ENCODE peak calls at places on chromosomes 2 and 18, in ten cellular contexts. J is K562, V is smooth muscle cell of the brain vasculature, N is iPS-NIHi11, P is NCI-H2171 treated with DMSO at 0.1 percent for 48 hours, G is kidney tubule cell, I is PC-3, Q is Peyer's patch, F is pancreas, E is NCI-H1436 treated with DMSO at 0.1 percent for 48 hours. T is an unnamed sample.

GRCh38 chr2:168136392-168136977 is 110.9 kb downstream of the STK39 start:
- DNase-seq in J (peak; percentile 38), V (no peak), N (peak; percentile 23), P (peak; percentile 53), G (peak; percentile 61), I (peak; percentile 80), Q (no peak), F (no peak), E (no peak), T (no peak)

GRCh38 chr2:47785986-47786385 is 3.0 kb downstream of the MSH6 start:
- DNase-seq in J (no peak), V (no peak), N (no peak), P (no peak), G (no peak), I (no peak), Q (no peak), F (no peak), E (no peak), T (no peak)

GRCh38 chr18:44742741-44743311 is 62.1 kb downstream of the SETBP1 start:
- DNase-seq in J (no peak), V (peak; percentile 67), N (no peak), P (peak; percentile 99), G (peak; percentile 81), I (no peak), Q (no peak), F (peak; percentile 52), E (no peak), T (no peak)

GRCh38 chr2:95374029-95374428 is 28.5 kb upstream of the FAHD2A start:
- DNase-seq in J (no peak), V (no peak), N (no peak), P (no peak), G (no peak), I (no peak), Q (peak; percentile 31), F (no peak), E (no peak), T (no peak)

GRCh38 chr2:236889081-236889780 is 196.5 kb upstream of the COPS8 start:
- DNase-seq in J (no peak), V (no peak), N (no peak), P (no peak), G (no peak), I (no peak), Q (no peak), F (no peak), E (no peak), T (no peak)

GRCh38 chr2:196324212-196324611 is 152.8 kb upstream of the STK17B start:
- DNase-seq in J (peak; percentile 9), V (no peak), N (no peak), P (no peak), G (no peak), I (no peak), Q (no peak), F (no peak), E (no peak), T (no peak)

GRCh38 chr2:241849616-241850543 is 8.8 kb downstream of the PDCD1 start:
- DNase-seq in J (no peak), V (no peak), N (peak; percentile 44), P (no peak), G (no peak), I (no peak), Q (peak; percentile 24), F (no peak), E (no peak), T (no peak)

GRCh38 chr18:74141638-74142037 is 6.0 kb downstream of the FBXO15 start:
- DNase-seq in J (no peak), V (no peak), N (no peak), P (no peak), G (no peak), I (no peak), Q (no peak), F (no peak), E (no peak), T (no peak)

GRCh38 chr2:6835467-6835866 is 30.2 kb downstream of the CMPK2 start:
- DNase-seq in J (peak; percentile 44), V (no peak), N (no peak), P (no peak), G (no peak), I (no peak), Q (no peak), F (no peak), E (no peak), T (no peak)

GRCh38 chr18:22106536-22107292 is 62.7 kb upstream of the GATA6 start:
- DNase-seq in J (peak; percentile 46), V (no peak), N (no peak), P (peak; percentile 21), G (peak; percentile 69), I (peak; percentile 79), Q (no peak), F (peak; percentile 43), E (no peak), T (no peak)

T was measured in effector memory CD4-positive, alpha-beta T cell.